ENCODE peak calls at places on chromosomes 4 and X, in six cellular contexts. P is effector CD4-positive, alpha-beta T cell; C is stimulated activated CD4-positive, alpha-beta T cell treated with anti-CD3 and anti-CD28 coated beads, Interleukin-1b, Interleukin-23, amount 100 ng/mL, for 48 hours; T is H9; R is NCI-H2029; S is activated T-helper 9 cell treated with anti-CD3 and anti-CD28 coated beads, Interleukin-2, amount 50 U/mL, for 16 hours. N is an unnamed sample.

GRCh38 chr4:1856920-1857699 is 1.2 kb upstream of the LETM1 start:
- DNase-seq in P (no peak), C (no peak), T (no peak), R (no peak), S (no peak), N (no peak)

GRCh38 chr4:127124919-127125318 is 507.8 kb upstream of the INTU start:
- DNase-seq in P (no peak), C (no peak), T (no peak), R (no peak), S (no peak), N (no peak)

GRCh38 chr4:105361021-105361420 is 112.8 kb downstream of the PPA2 start:
- DNase-seq in P (no peak), C (no peak), T (no peak), R (no peak), S (no peak), N (no peak)

GRCh38 chr4:44157611-44158277 is 290.9 kb downstream of the KCTD8 start:
- DNase-seq in P (no peak), C (no peak), T (no peak), R (no peak), S (no peak), N (no peak)

GRCh38 chrX:134512566-134512965 is 52.6 kb downstream of the HPRT1 start:
- DNase-seq in P (no peak), C (no peak), T (no peak), R (no peak), S (no peak), N (no peak)

GRCh38 chr4:135731681-135732080 is 1530.1 kb upstream of the PABPC4L start:
- DNase-seq in P (no peak), C (no peak), T (no peak), R (no peak), S (no peak), N (no peak)

GRCh38 chrX:154097597-154098541 is at the start of gene MECP2:
- DNase-seq in P (peak; percentile 76), C (peak; percentile 90), T (peak; percentile 94), R (peak; percentile 87), S (peak; percentile 78), N (peak; percentile 75)

GRCh38 chrX:134738986-134739744 is 80.9 kb upstream of the PLAC1 start:
- DNase-seq in P (no peak), C (no peak), T (no peak), R (no peak), S (no peak), N (no peak)

GRCh38 chr4:26020083-26020668 is 106.2 kb downstream of the SMIM20 start:
- DNase-seq in P (no peak), C (peak; percentile 24), T (no peak), R (peak; percentile 38), S (no peak), N (no peak)

GRCh38 chr4:137909910-137910309 is 332.2 kb downstream of the SLC7A11 start:
- DNase-seq in P (no peak), C (no peak), T (peak; percentile 29), R (peak; percentile 33), S (no peak), N (no peak)

GRCh38 chrX:47293106-47293505 is 60.3 kb downstream of the USP11 start:
- DNase-seq in P (no peak), C (no peak), T (no peak), R (no peak), S (no peak), N (no peak)

GRCh38 chr4:1635452-1635851 is 48.7 kb downstream of the FAM53A start:
- DNase-seq in P (no peak), C (no peak), T (no peak), R (no peak), S (no peak), N (no peak)

GRCh38 chrX:111165902-111166301 is 69.9 kb downstream of the PAK3 start:
- DNase-seq in P (no peak), C (no peak), T (no peak), R (no peak), S (no peak), N (no peak)

GRCh38 chr4:135515295-135515694 is 1313.7 kb upstream of the PABPC4L start:
- DNase-seq in P (no peak), C (no peak), T (no peak), R (no peak), S (no peak), N (no peak)

GRCh38 chr4:20618729-20619128 is 81.5 kb upstream of the PACRGL start:
- DNase-seq in P (no peak), C (no peak), T (peak; percentile 34), R (no peak), S (no peak), N (no peak)

GRCh38 chr4:48795108-48795507 is 15.0 kb upstream of the FRYL start:
- DNase-seq in P (no peak), C (no peak), T (no peak), R (no peak), S (no peak), N (no peak)

GRCh38 chrX:11137543-11138139 is 26.5 kb downstream of the HCCS start:
- DNase-seq in P (no peak), C (no peak), T (no peak), R (no peak), S (no peak), N (no peak)

GRCh38 chrX:21725498-21725897 is 32.4 kb downstream of the SMPX start:
- DNase-seq in P (no peak), C (no peak), T (no peak), R (no peak), S (no peak), N (no peak)

GRCh38 chr4:182905038-182905437 is 12.1 kb downstream of the DCTD start:
- DNase-seq in P (no peak), C (no peak), T (no peak), R (no peak), S (no peak), N (no peak)

GRCh38 chr4:107736037-107736436 is 16.0 kb upstream of the PAPSS1 start:
- DNase-seq in P (no peak), C (no peak), T (no peak), R (no peak), S (no peak), N (no peak)

GRCh38 chr4:85681194-85681803 is 206.3 kb downstream of the ARHGAP24 start:
- DNase-seq in P (no peak), C (no peak), T (no peak), R (peak; percentile 41), S (no peak), N (no peak)

GRCh38 chr4:174040287-174040686 is 243.2 kb downstream of the FBXO8 start:
- DNase-seq in P (no peak), C (no peak), T (no peak), R (no peak), S (no peak), N (no peak)

GRCh38 chrX:66731398-66731797 is 92.5 kb upstream of the EDA2R start:
- DNase-seq in P (no peak), C (no peak), T (no peak), R (no peak), S (no peak), N (no peak)

GRCh38 chrX:103789004-103789403 is 12.4 kb downstream of the PLP1 start:
- DNase-seq in P (no peak), C (no peak), T (no peak), R (no peak), S (no peak), N (no peak)

GRCh38 chr4:3335385-3335784 is 42.6 kb downstream of the RGS12 start:
- DNase-seq in P (no peak), C (no peak), T (no peak), R (peak; percentile 74), S (no peak), N (no peak)

GRCh38 chrX:105475801-105476200 is 255.3 kb upstream of the TEX13A start:
- DNase-seq in P (no peak), C (no peak), T (no peak), R (no peak), S (no peak), N (no peak)

GRCh38 chrX:117538441-117539418 is 577.9 kb downstream of the KLHL13 start:
- DNase-seq in P (no peak), C (no peak), T (no peak), R (no peak), S (no peak), N (no peak)

GRCh38 chr4:167826281-167826680 is 266.1 kb upstream of the ANXA10 start:
- DNase-seq in P (no peak), C (no peak), T (no peak), R (no peak), S (no peak), N (no peak)

GRCh38 chrX:20595928-20596550 is 329.3 kb upstream of the RPS6KA3 start:
- DNase-seq in P (no peak), C (peak; percentile 68), T (peak; percentile 26), R (no peak), S (no peak), N (no peak)

GRCh38 chr4:89134775-89135319 is 23.5 kb downstream of the TIGD2 start:
- DNase-seq in P (no peak), C (no peak), T (no peak), R (no peak), S (no peak), N (no peak)

GRCh38 chr4:176357359-176358082 is 37.8 kb downstream of the SPCS3 start:
- DNase-seq in P (no peak), C (no peak), T (no peak), R (no peak), S (no peak), N (no peak)

GRCh38 chrX:10620121-10620699 is at the start of gene MID1:
- DNase-seq in P (no peak), C (no peak), T (peak; percentile 82), R (no peak), S (no peak), N (no peak)

GRCh38 chrX:42807393-42807792 is 29.4 kb upstream of the PPP1R2C start:
- DNase-seq in P (no peak), C (no peak), T (no peak), R (no peak), S (no peak), N (no peak)

GRCh38 chr4:138790993-138791392 is 224.6 kb upstream of the NOCT start:
- DNase-seq in P (no peak), C (no peak), T (no peak), R (no peak), S (no peak), N (no peak)

GRCh38 chr4:182671231-182671630 is 246.0 kb downstream of the DCTD start:
- DNase-seq in P (no peak), C (no peak), T (no peak), R (no peak), S (no peak), N (no peak)

N was measured in effector CD8-positive, alpha-beta T cell.